ENCODE peak calls at places on chromosomes 3 and 15, in seven cellular contexts. I is effector memory CD4-positive, alpha-beta T cell; R is HepG2; Z is PC-3; S is heart left ventricle; A is astrocyte; W is psoas muscle. N is an unnamed sample.

GRCh38 chr15:99717129-99718024 is 15.9 kb downstream of the LYSMD4 start:
- DNase-seq in Z (no peak), W (no peak), R (no peak), A (no peak), I (no peak), S (no peak), N (no peak)

GRCh38 chr3:132283440-132283839 is 33.8 kb upstream of the ACP3 start:
- DNase-seq in W (no peak), Z (no peak), S (no peak), A (no peak), R (no peak), I (no peak), N (no peak)

GRCh38 chr15:74252291-74253080 is 16.4 kb downstream of the CCDC33 start:
- DNase-seq in A (peak; percentile 9), S (peak; percentile 33), I (no peak), W (no peak), Z (peak; percentile 11), R (no peak), N (peak; percentile 39)

GRCh38 chr3:124964432-124964831 is 29.9 kb upstream of the MUC13 start:
- DNase-seq in R (peak; percentile 80), A (peak; percentile 57), W (no peak), S (no peak), Z (no peak), I (no peak), N (no peak)

GRCh38 chr3:190847423-190847822 is 15.1 kb downstream of the GMNC start:
- DNase-seq in S (no peak), Z (no peak), W (no peak), A (peak; percentile 26), I (no peak), R (no peak), N (no peak)

GRCh38 chr15:96500491-96500890 is 170.0 kb downstream of the NR2F2 start:
- DNase-seq in W (no peak), S (no peak), A (no peak), R (no peak), Z (no peak), I (no peak), N (no peak)

GRCh38 chr3:143482106-143483088 is 362.8 kb downstream of the CHST2 start:
- DNase-seq in R (no peak), W (no peak), I (no peak), Z (no peak), S (no peak), A (peak; percentile 16), N (peak; percentile 55)

GRCh38 chr3:156463123-156463522 is 91.8 kb downstream of the SSR3 start:
- DNase-seq in S (no peak), I (no peak), R (no peak), Z (no peak), W (no peak), A (no peak), N (no peak)

GRCh38 chr3:45773044-45773443 is 23.3 kb downstream of the SLC6A20 start:
- DNase-seq in I (no peak), R (no peak), A (no peak), W (no peak), Z (no peak), S (no peak), N (no peak)

GRCh38 chr3:136955813-136956212 is 2.0 kb upstream of the IL20RB start:
- DNase-seq in A (peak; percentile 93), I (no peak), Z (peak; percentile 68), R (peak; percentile 81), S (no peak), W (no peak), N (peak; percentile 82)

GRCh38 chr3:34073961-34074360 is 275.5 kb downstream of the PDCD6IP start:
- DNase-seq in A (no peak), W (no peak), I (no peak), S (no peak), R (no peak), Z (no peak), N (no peak)

GRCh38 chr3:34078418-34078817 is 280.0 kb downstream of the PDCD6IP start:
- DNase-seq in Z (no peak), R (no peak), W (no peak), S (no peak), A (no peak), I (no peak), N (no peak)

GRCh38 chr3:34073141-34073540 is 274.7 kb downstream of the PDCD6IP start:
- DNase-seq in W (no peak), I (no peak), A (no peak), S (no peak), R (no peak), Z (no peak), N (no peak)

GRCh38 chr3:34075975-34076374 is 277.5 kb downstream of the PDCD6IP start:
- DNase-seq in A (no peak), Z (no peak), S (no peak), R (no peak), I (no peak), W (no peak), N (no peak)

GRCh38 chr3:34077796-34078195 is 279.4 kb downstream of the PDCD6IP start:
- DNase-seq in I (no peak), S (no peak), R (no peak), W (no peak), A (no peak), Z (no peak), N (no peak)
- H3K4me3 ChIP-seq in I (no peak overlapping the region), S (no peak overlapping the region), R (no peak overlapping the region), W (no peak overlapping the region), A (peak overlapping the region; percentile 8), Z (no peak overlapping the region), N (no peak overlapping the region)

GRCh38 chr15:63507878-63508818 is 3.8 kb downstream of the USP3 start:
- DNase-seq in Z (no peak), W (no peak), R (no peak), A (no peak), I (no peak), S (no peak), N (no peak)
- H3K27me3 ChIP-seq in Z (no peaks in the 10 kb centered on the region), W (no peaks in the 10 kb centered on the region), R (no peaks in the 10 kb centered on the region), A (no peaks in the 10 kb centered on the region), I (no peaks in the 10 kb centered on the region), S (no peaks in the 10 kb centered on the region), N (no peaks in the 10 kb centered on the region)

DNA sequence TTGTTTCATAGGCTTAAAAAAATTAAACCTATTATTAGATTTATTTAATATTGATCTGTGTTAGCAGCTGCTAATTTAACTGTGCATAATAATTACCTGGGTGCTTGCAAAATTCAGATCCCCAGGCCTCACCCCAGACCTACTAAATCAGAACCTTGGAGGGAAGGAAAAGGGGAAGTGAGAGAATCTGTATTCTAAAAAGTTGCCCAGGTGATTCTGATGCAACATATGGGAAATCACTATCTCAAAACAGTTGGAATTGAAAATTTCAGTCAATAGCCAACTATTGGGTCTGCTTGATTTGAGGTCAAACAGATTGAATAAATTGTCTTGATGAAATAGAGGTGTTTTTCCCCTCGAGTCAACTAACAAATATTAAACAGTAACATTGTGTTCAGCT is 538.5 kb upstream of the ADAMTS9 start:
- DNase-seq in W (no peak), Z (no peak), A (no peak), R (no peak), S (no peak), I (no peak), N (no peak)
- H3K9me3 ChIP-seq in W (no peaks in the 10 kb centered on the region), Z (no peaks in the 10 kb centered on the region), A (no peaks in the 10 kb centered on the region), R (no peaks in the 10 kb centered on the region), S (no peaks in the 10 kb centered on the region), I (no peaks in the 10 kb centered on the region), N (no peaks in the 10 kb centered on the region)

GRCh38 chr3:196220991-196221390 is 4.7 kb downstream of the SLC51A start:
- DNase-seq in S (no peak), R (no peak), Z (no peak), A (no peak), W (no peak), I (no peak), N (no peak)

GRCh38 chr3:196218155-196218712 is 1.9 kb downstream of the SLC51A start:
- DNase-seq in Z (peak; percentile 81), R (no peak), I (no peak), A (no peak), S (no peak), W (no peak), N (no peak)

GRCh38 chr3:196219970-196220311 is 3.6 kb downstream of the SLC51A start:
- DNase-seq in I (no peak), Z (no peak), A (no peak), R (no peak), W (no peak), S (no peak), N (no peak)

GRCh38 chr3:196220587-196220986 is 4.3 kb downstream of the SLC51A start:
- DNase-seq in W (no peak), A (no peak), I (no peak), R (no peak), S (peak; percentile 50), Z (no peak), N (no peak)

DNA sequence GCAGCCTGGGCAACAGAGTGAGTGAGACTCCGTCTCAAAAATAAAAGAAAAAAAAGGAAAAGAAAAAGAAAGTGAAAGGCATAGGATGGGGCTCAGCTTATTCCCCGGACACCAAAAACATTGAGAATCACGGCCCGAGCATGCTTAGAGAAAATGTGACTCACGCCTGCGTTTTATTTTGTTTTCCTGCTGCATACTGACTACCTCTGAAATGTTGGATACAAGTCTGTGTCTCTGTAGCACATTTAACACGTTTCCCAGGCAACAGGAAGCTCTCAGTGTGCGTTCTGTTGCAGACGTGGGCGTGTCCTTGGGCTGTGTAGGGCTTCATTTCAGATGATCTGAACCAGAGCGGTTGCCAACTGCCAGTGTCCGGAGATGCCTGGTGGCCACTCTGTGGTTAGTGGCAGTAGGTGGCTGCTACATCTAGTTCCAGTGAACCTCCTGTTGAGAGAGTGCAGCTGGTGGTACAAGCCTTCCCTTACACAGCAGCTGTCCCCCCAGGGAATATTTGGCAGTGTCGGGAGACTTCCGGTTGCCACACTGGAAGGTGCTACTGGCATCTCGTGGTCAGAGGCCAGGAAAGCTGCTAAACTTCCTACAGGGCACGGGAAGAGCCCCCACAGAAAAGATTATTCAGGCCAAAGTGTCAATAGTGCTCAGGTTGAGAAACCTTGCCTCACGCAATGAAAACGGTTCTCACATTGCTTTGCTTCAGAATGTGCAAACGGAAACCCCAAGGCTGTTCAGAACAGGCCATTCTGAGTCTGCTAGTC is 3.0 kb downstream of the SLC51A start:
- DNase-seq in Z (peak; percentile 91), R (no peak), S (peak; percentile 60), I (peak; percentile 61), A (peak; percentile 88), W (peak; percentile 65), N (peak; percentile 84)
- H3K4me3 ChIP-seq in Z (peak overlapping the region; percentile 59), R (no peak overlapping the region), S (peak overlapping the region; percentile 35), I (peak overlapping the region; percentile 47), A (peak overlapping the region; percentile 46), W (peak overlapping the region; percentile 25), N (peak overlapping the region; percentile 8)

GRCh38 chr15:40926659-40927496 is 2.3 kb upstream of the DLL4 start:
- DNase-seq in Z (no peak), I (no peak), R (no peak), S (no peak), A (no peak), W (no peak), N (no peak)
- H3K27me3 ChIP-seq in Z (peaks cover 25% of the 10 kb centered on the region), I (peaks cover 62% of the 10 kb centered on the region), R (peaks cover 89% of the 10 kb centered on the region), S (peaks cover 7% of the 10 kb centered on the region), A (peaks cover 58% of the 10 kb centered on the region), W (no peaks in the 10 kb centered on the region), N (peaks cover 30% of the 10 kb centered on the region)

GRCh38 chr3:128919988-128920387 is 40.6 kb downstream of the ACAD9 start:
- DNase-seq in W (no peak), A (no peak), S (no peak), I (no peak), R (no peak), Z (no peak), N (no peak)

GRCh38 chr3:128917291-128917690 is 37.9 kb downstream of the ACAD9 start:
- DNase-seq in Z (no peak), I (no peak), R (no peak), W (no peak), A (no peak), S (no peak), N (no peak)

GRCh38 chr3:128923607-128924385 is 44.4 kb downstream of the ACAD9 start:
- DNase-seq in A (no peak), W (no peak), Z (no peak), I (no peak), R (no peak), S (no peak), N (no peak)

GRCh38 chr3:128922804-128923459 is 43.5 kb downstream of the ACAD9 start:
- DNase-seq in I (peak; percentile 22), Z (no peak), W (no peak), R (no peak), A (no peak), S (no peak), N (no peak)
- H3K9me3 ChIP-seq in I (no peaks in the 10 kb centered on the region), Z (no peaks in the 10 kb centered on the region), W (peaks cover 6% of the 10 kb centered on the region), R (no peaks in the 10 kb centered on the region), A (peaks cover 36% of the 10 kb centered on the region), S (no peaks in the 10 kb centered on the region), N (peaks cover 43% of the 10 kb centered on the region)